ENCODE peak calls at places on chromosomes 11 and 22, in ten cellular contexts. N is uterus, W is ovary, C is sigmoid colon, J is transverse colon, P is heart left ventricle, A is tibial nerve, M is adrenal gland, V is body of pancreas, H is esophagus squamous epithelium. F is an unnamed sample.

GRCh38 chr11:130323452-130324448 is 9.0 kb upstream of the ZBTB44 start:
- DNase-seq in A (no peak), N (no peak), J (no peak), C (no peak), V (no peak), P (no peak), W (no peak), M (no peak), H (no peak), F (no peak)

GRCh38 chr11:112260490-112260889 is at the start of gene PLET1:
- DNase-seq in C (no peak), N (no peak), P (no peak), M (no peak), J (no peak), W (no peak), A (no peak), V (no peak), H (no peak), F (no peak)

GRCh38 chr11:117870176-117870952 is 6.1 kb downstream of the FXYD6 start:
- DNase-seq in N (no peak), A (no peak), H (no peak), C (no peak), J (no peak), V (no peak), M (no peak), P (no peak), W (no peak), F (peak; percentile 92)

GRCh38 chr11:112212290-112212689 is 13.9 kb upstream of the PTS start:
- DNase-seq in V (no peak), P (no peak), H (no peak), J (no peak), W (no peak), A (no peak), C (no peak), M (no peak), N (no peak), F (no peak)

GRCh38 chr11:123111465-123111864 is 49.5 kb upstream of the HSPA8 start:
- DNase-seq in H (no peak), M (no peak), N (no peak), C (no peak), P (no peak), W (no peak), A (no peak), V (no peak), J (no peak), F (no peak)

GRCh38 chr22:23397618-23398567 is 182.2 kb downstream of the IGLL1 start:
- DNase-seq in W (no peak), J (no peak), P (no peak), H (no peak), C (peak; percentile 36), V (no peak), N (no peak), M (no peak), A (no peak), F (no peak)

GRCh38 chr11:71265559-71266092 is 13.2 kb upstream of the SHANK2 start:
- DNase-seq in N (no peak), V (no peak), J (no peak), M (no peak), C (peak; percentile 47), P (no peak), A (no peak), W (no peak), H (no peak), F (no peak)

GRCh38 chr22:27149886-27150529 is 492.6 kb downstream of the MIAT start:
- DNase-seq in H (no peak), C (no peak), N (no peak), V (no peak), W (no peak), J (no peak), M (no peak), P (no peak), A (no peak), F (no peak)

GRCh38 chr11:119472856-119473222 is 49.9 kb upstream of the THY1 start:
- DNase-seq in N (no peak), A (no peak), M (no peak), W (no peak), J (no peak), C (no peak), P (no peak), V (no peak), H (no peak), F (no peak)

GRCh38 chr11:119473226-119473625 is 50.3 kb upstream of the THY1 start:
- DNase-seq in H (no peak), V (no peak), J (no peak), A (no peak), M (no peak), P (no peak), C (no peak), W (no peak), N (no peak), F (no peak)

GRCh38 chr11:119471329-119471728 is 48.4 kb upstream of the THY1 start:
- DNase-seq in A (no peak), W (no peak), J (no peak), N (no peak), H (no peak), M (no peak), V (no peak), C (no peak), P (no peak), F (no peak)

GRCh38 chr11:119470316-119471266 is 47.6 kb upstream of the THY1 start:
- DNase-seq in P (no peak), H (no peak), M (no peak), V (peak; percentile 40), A (no peak), W (no peak), C (no peak), N (no peak), J (no peak), F (peak; percentile 47)

GRCh38 chr11:119472186-119472855 is 49.3 kb upstream of the THY1 start:
- DNase-seq in N (no peak), A (no peak), H (no peak), C (no peak), W (no peak), V (no peak), J (no peak), M (no peak), P (no peak), F (no peak)
- H3K4me1 ChIP-seq in N (peaks cover 6% of the 10 kb centered on the region), A (no peaks in the 10 kb centered on the region), H (peaks cover 33% of the 10 kb centered on the region), C (no peaks in the 10 kb centered on the region), W (no peaks in the 10 kb centered on the region), V (no peaks in the 10 kb centered on the region), J (no peaks in the 10 kb centered on the region), M (peaks cover 5% of the 10 kb centered on the region), P (no peaks in the 10 kb centered on the region), F (no peaks in the 10 kb centered on the region)

GRCh38 chr22:49765091-49765771 is 62.4 kb downstream of the BRD1 start:
- DNase-seq in V (no peak), C (peak; percentile 47), M (no peak), J (peak; percentile 6), W (peak; percentile 30), N (no peak), A (no peak), P (no peak), H (no peak), F (peak; percentile 9)
- TF ChIP-seq POLR2A in V (no peak), C (no peak), M (no peak), J (no peak), W (no peak), N (no peak), A (no peak), P (no peak), H (no peak), F (no peak)

GRCh38 chr11:75821202-75821601 is 6.2 kb downstream of the UVRAG start:
- DNase-seq in M (no peak), C (no peak), A (no peak), J (no peak), N (no peak), P (no peak), W (no peak), V (no peak), H (no peak), F (no peak)

GRCh38 chr11:75820636-75821035 is 5.6 kb downstream of the UVRAG start:
- DNase-seq in J (no peak), N (no peak), C (no peak), M (peak; percentile 82), A (no peak), H (no peak), P (no peak), V (no peak), W (no peak), F (no peak)

GRCh38 chr11:75826463-75827220 is 11.6 kb downstream of the UVRAG start:
- DNase-seq in N (no peak), W (no peak), J (no peak), A (peak; percentile 23), P (no peak), C (no peak), M (no peak), V (no peak), H (no peak), F (no peak)

GRCh38 chr11:75827562-75827961 is 12.6 kb downstream of the UVRAG start:
- DNase-seq in P (no peak), N (no peak), H (no peak), M (no peak), V (no peak), W (no peak), A (no peak), C (no peak), J (no peak), F (no peak)

GRCh38 chr11:75823415-75823814 is 8.4 kb downstream of the UVRAG start:
- DNase-seq in J (no peak), W (no peak), H (no peak), M (no peak), A (no peak), C (no peak), P (no peak), V (no peak), N (no peak), F (no peak)
- H3K4me1 ChIP-seq in J (peaks cover 36% of the 10 kb centered on the region), W (peaks cover 9% of the 10 kb centered on the region), H (peaks cover 70% of the 10 kb centered on the region), M (peaks cover 10% of the 10 kb centered on the region), A (no peaks in the 10 kb centered on the region), C (no peaks in the 10 kb centered on the region), P (no peaks in the 10 kb centered on the region), V (peaks cover 15% of the 10 kb centered on the region), N (no peaks in the 10 kb centered on the region), F (peaks cover 6% of the 10 kb centered on the region)

GRCh38 chr11:113771964-113772363 is 1.5 kb downstream of the ZW10 start:
- DNase-seq in W (no peak), C (no peak), A (no peak), J (no peak), P (no peak), N (no peak), H (no peak), V (no peak), M (no peak), F (no peak)

GRCh38 chr11:113778111-113778910 is 1.3 kb upstream of the CLDN25 start:
- DNase-seq in M (peak; percentile 52), J (no peak), W (no peak), C (no peak), A (no peak), N (no peak), P (peak; percentile 30), H (no peak), V (peak; percentile 76), F (no peak)

GRCh38 chr11:113774174-113774503 is 647 bp upstream of the ZW10 start:
- DNase-seq in M (no peak), H (no peak), N (no peak), W (no peak), J (no peak), C (no peak), P (no peak), V (no peak), A (no peak), F (no peak)

GRCh38 chr11:113773092-113773415 is 438 bp downstream of the ZW10 start:
- DNase-seq in P (no peak), J (peak; percentile 29), N (no peak), C (peak; percentile 72), V (peak; percentile 26), H (no peak), M (peak; percentile 11), W (no peak), A (no peak), F (peak; percentile 51)

DNA sequence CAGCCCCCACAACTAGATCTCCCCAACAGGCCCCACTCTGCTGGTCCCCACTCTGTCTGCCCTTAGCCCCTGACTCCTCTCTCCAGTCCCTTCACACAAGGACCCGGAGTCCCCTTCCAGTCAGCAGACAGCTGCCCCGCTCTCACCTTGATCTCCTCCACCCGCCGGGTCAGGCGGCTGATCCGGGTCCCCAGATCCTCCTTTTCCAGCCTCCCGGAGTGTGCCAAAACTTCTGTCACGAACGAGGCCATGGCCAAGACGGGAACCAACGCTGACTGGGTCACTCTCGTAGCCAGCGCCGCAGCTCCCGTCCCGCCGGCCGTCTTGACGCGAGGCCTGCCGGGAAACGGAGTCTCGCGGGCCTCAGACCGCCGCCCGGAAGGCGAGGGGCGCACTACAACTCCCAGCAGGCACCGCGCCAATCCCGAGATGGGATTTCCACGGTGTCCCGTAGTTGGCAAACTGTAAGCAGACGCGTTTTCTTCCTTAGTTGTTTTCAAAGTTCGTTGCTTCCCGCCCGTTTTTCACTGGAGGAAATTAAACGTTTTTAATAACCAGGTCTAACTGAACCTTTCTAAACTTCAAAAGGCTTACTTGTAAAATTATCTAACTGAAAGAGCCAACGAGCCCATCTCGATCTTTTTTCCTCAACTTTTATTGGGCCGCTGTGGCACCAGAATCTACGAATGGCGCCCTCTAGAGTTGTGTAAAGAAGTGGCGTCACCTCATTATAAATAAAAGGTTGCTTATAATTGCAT is at the start of gene ZW10:
- DNase-seq in J (peak; percentile 98), C (peak; percentile 98), P (peak; percentile 99), W (peak; percentile 99), V (peak; percentile 97), N (peak; percentile 97), H (peak; percentile 68), M (peak; percentile 99), A (peak; percentile 97), F (peak; percentile 97)
- TF ChIP-seq POLR2A in J (peak; percentile 51), C (peak; percentile 16), P (no peak), W (no peak), V (peak; percentile 68), N (peak; percentile 42), H (no peak), M (no peak), A (peak; percentile 42), F (no peak)